ENCODE peak calls at places on chromosomes 12 and 14, in eight cellular contexts. One of them, this sample, is unnamed.

GRCh38 chr12:2231011-2231595 is 178.3 kb downstream of the CACNA1C start:
- DNase-seq in body of pancreas: no peak
- DNase-seq in GM12891: no peak
- DNase-seq in uterus: no peak
- DNase-seq in tibial nerve: no peak
- DNase-seq in HepG2: no peak
- DNase-seq in ovary: no peak
- DNase-seq in IMR-90: no peak
- DNase-seq in this sample: no peak

GRCh38 chr12:9869307-9870161 is at the start of gene CLEC2B:
- DNase-seq in uterus: no peak
- DNase-seq in tibial nerve: no peak
- DNase-seq in HepG2: no peak
- DNase-seq in ovary: peak
- DNase-seq in GM12891: no peak
- DNase-seq in body of pancreas: no peak
- DNase-seq in IMR-90: peak
- DNase-seq in this sample: peak

GRCh38 chr12:99390707-99391106 is 256.8 kb upstream of the GARIN6 start:
- DNase-seq in ovary: no peak
- DNase-seq in HepG2: no peak
- DNase-seq in GM12891: no peak
- DNase-seq in body of pancreas: peak
- DNase-seq in uterus: no peak
- DNase-seq in IMR-90: no peak
- DNase-seq in tibial nerve: no peak
- DNase-seq in this sample: no peak

GRCh38 chr14:54362759-54363437 is 33.9 kb upstream of the CDKN3 start:
- DNase-seq in ovary: no peak
- DNase-seq in tibial nerve: no peak
- DNase-seq in body of pancreas: no peak
- DNase-seq in HepG2: no peak
- DNase-seq in IMR-90: no peak
- DNase-seq in GM12891: no peak
- DNase-seq in uterus: no peak
- DNase-seq in this sample: no peak

GRCh38 chr14:100449225-100449987 is 126.3 kb downstream of the SLC25A47 start:
- DNase-seq in tibial nerve: no peak
- DNase-seq in body of pancreas: peak
- DNase-seq in HepG2: no peak
- DNase-seq in ovary: no peak
- DNase-seq in uterus: no peak
- DNase-seq in GM12891: no peak
- DNase-seq in IMR-90: no peak
- DNase-seq in this sample: no peak

GRCh38 chr12:100447405-100447804 is 26.3 kb upstream of the NR1H4 start:
- DNase-seq in body of pancreas: no peak
- DNase-seq in ovary: no peak
- DNase-seq in tibial nerve: no peak
- DNase-seq in HepG2: no peak
- DNase-seq in GM12891: no peak
- DNase-seq in uterus: no peak
- DNase-seq in IMR-90: no peak
- DNase-seq in this sample: no peak

GRCh38 chr12:110869803-110870202 is 23.0 kb downstream of the CCDC63 start:
- DNase-seq in IMR-90: no peak
- DNase-seq in ovary: no peak
- DNase-seq in body of pancreas: no peak
- DNase-seq in uterus: no peak
- DNase-seq in HepG2: no peak
- DNase-seq in tibial nerve: no peak
- DNase-seq in GM12891: no peak
- DNase-seq in this sample: no peak

GRCh38 chr12:75705749-75706719 is 194.6 kb upstream of the KRR1 start:
- DNase-seq in uterus: peak
- DNase-seq in GM12891: no peak
- DNase-seq in tibial nerve: peak
- DNase-seq in HepG2: no peak
- DNase-seq in body of pancreas: no peak
- DNase-seq in ovary: peak
- DNase-seq in IMR-90: peak
- DNase-seq in this sample: no peak

GRCh38 chr12:14283489-14284144 is 81.9 kb upstream of the ATF7IP start:
- DNase-seq in IMR-90: no peak
- DNase-seq in body of pancreas: no peak
- DNase-seq in tibial nerve: no peak
- DNase-seq in uterus: no peak
- DNase-seq in ovary: no peak
- DNase-seq in HepG2: no peak
- DNase-seq in GM12891: no peak
- DNase-seq in this sample: no peak

GRCh38 chr12:131747276-131747675 is 36.4 kb downstream of the SFSWAP start:
- DNase-seq in HepG2: no peak
- DNase-seq in tibial nerve: no peak
- DNase-seq in GM12891: no peak
- DNase-seq in body of pancreas: no peak
- DNase-seq in IMR-90: no peak
- DNase-seq in ovary: no peak
- DNase-seq in uterus: no peak
- DNase-seq in this sample: no peak

GRCh38 chr14:69321601-69322330 is 61.8 kb downstream of the GALNT16 start:
- DNase-seq in uterus: peak
- DNase-seq in tibial nerve: no peak
- DNase-seq in body of pancreas: no peak
- DNase-seq in GM12891: no peak
- DNase-seq in HepG2: no peak
- DNase-seq in IMR-90: no peak
- DNase-seq in ovary: peak
- DNase-seq in this sample: no peak

GRCh38 chr14:81516941-81517797 is 16.5 kb downstream of the SEL1L start:
- DNase-seq in tibial nerve: no peak
- DNase-seq in body of pancreas: peak
- DNase-seq in HepG2: peak
- DNase-seq in GM12891: no peak
- DNase-seq in IMR-90: peak
- DNase-seq in ovary: peak
- DNase-seq in uterus: peak
- DNase-seq in this sample: no peak

GRCh38 chr12:70466753-70467152 is 100.7 kb downstream of the KCNMB4 start:
- DNase-seq in ovary: no peak
- DNase-seq in GM12891: no peak
- DNase-seq in tibial nerve: no peak
- DNase-seq in body of pancreas: no peak
- DNase-seq in HepG2: no peak
- DNase-seq in IMR-90: no peak
- DNase-seq in uterus: no peak
- DNase-seq in this sample: no peak

GRCh38 chr12:59182191-59182590 is 261.9 kb upstream of the LRIG3 start:
- DNase-seq in GM12891: no peak
- DNase-seq in tibial nerve: no peak
- DNase-seq in IMR-90: no peak
- DNase-seq in ovary: no peak
- DNase-seq in body of pancreas: no peak
- DNase-seq in HepG2: no peak
- DNase-seq in uterus: no peak
- DNase-seq in this sample: no peak

GRCh38 chr12:47797432-47797831 is 22.3 kb downstream of the HDAC7 start:
- DNase-seq in IMR-90: no peak
- DNase-seq in GM12891: peak
- DNase-seq in ovary: no peak
- DNase-seq in body of pancreas: no peak
- DNase-seq in tibial nerve: no peak
- DNase-seq in HepG2: no peak
- DNase-seq in uterus: no peak
- DNase-seq in this sample: peak

GRCh38 chr14:35380794-35381193 is 23.8 kb downstream of the NFKBIA start:
- DNase-seq in HepG2: no peak
- DNase-seq in body of pancreas: no peak
- DNase-seq in ovary: no peak
- DNase-seq in tibial nerve: no peak
- DNase-seq in IMR-90: no peak
- DNase-seq in uterus: no peak
- DNase-seq in GM12891: no peak
- DNase-seq in this sample: no peak

GRCh38 chr12:52473738-52474137 is at the start of gene KRT6C:
- DNase-seq in uterus: no peak
- DNase-seq in GM12891: no peak
- DNase-seq in IMR-90: no peak
- DNase-seq in body of pancreas: no peak
- DNase-seq in ovary: no peak
- DNase-seq in tibial nerve: no peak
- DNase-seq in HepG2: no peak
- DNase-seq in this sample: no peak

GRCh38 chr12:10641735-10642500 is 28.5 kb upstream of the MAGOHB start:
- DNase-seq in IMR-90: peak
- DNase-seq in body of pancreas: no peak
- DNase-seq in ovary: no peak
- DNase-seq in HepG2: no peak
- DNase-seq in tibial nerve: no peak
- DNase-seq in GM12891: no peak
- DNase-seq in uterus: no peak
- DNase-seq in this sample: no peak

GRCh38 chr12:106187155-106187789 is 48.5 kb upstream of the NUAK1 start:
- DNase-seq in uterus: no peak
- DNase-seq in ovary: no peak
- DNase-seq in tibial nerve: no peak
- DNase-seq in GM12891: no peak
- DNase-seq in body of pancreas: no peak
- DNase-seq in IMR-90: no peak
- DNase-seq in HepG2: no peak
- DNase-seq in this sample: no peak

DNA sequence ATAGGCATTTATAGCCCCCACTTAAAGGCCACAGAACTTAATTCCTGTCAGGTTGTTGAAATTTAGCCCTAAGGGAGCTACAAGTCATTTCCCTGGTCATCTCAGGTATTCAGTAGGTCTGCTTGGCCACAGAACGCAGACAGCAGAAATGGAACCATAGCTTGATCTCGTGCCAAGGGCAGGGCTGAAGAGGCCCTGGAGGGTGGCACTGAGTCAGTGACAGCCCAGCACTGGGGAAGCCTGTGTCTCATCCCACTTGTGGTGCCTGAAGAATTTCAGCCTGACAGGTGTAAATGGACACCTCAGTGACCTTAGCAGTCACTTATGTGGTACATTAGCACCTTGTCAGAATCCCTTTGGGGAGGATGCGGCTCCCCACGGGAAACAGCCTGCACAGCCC is 6.6 kb downstream of the PRKAB1 start:
- DNase-seq in IMR-90: no peak
- DNase-seq in uterus: no peak
- DNase-seq in HepG2: no peak
- DNase-seq in body of pancreas: no peak
- DNase-seq in ovary: no peak
- DNase-seq in GM12891: no peak
- DNase-seq in tibial nerve: no peak
- DNase-seq in this sample: no peak
- TF ChIP-seq POLR2A in IMR-90: no peak
- TF ChIP-seq POLR2A in uterus: no peak
- TF ChIP-seq POLR2A in HepG2: no peak
- TF ChIP-seq POLR2A in body of pancreas: no peak
- TF ChIP-seq POLR2A in ovary: no peak
- TF ChIP-seq POLR2A in GM12891: no peak
- TF ChIP-seq POLR2A in tibial nerve: no peak
- TF ChIP-seq POLR2A in this sample: no peak

DNA sequence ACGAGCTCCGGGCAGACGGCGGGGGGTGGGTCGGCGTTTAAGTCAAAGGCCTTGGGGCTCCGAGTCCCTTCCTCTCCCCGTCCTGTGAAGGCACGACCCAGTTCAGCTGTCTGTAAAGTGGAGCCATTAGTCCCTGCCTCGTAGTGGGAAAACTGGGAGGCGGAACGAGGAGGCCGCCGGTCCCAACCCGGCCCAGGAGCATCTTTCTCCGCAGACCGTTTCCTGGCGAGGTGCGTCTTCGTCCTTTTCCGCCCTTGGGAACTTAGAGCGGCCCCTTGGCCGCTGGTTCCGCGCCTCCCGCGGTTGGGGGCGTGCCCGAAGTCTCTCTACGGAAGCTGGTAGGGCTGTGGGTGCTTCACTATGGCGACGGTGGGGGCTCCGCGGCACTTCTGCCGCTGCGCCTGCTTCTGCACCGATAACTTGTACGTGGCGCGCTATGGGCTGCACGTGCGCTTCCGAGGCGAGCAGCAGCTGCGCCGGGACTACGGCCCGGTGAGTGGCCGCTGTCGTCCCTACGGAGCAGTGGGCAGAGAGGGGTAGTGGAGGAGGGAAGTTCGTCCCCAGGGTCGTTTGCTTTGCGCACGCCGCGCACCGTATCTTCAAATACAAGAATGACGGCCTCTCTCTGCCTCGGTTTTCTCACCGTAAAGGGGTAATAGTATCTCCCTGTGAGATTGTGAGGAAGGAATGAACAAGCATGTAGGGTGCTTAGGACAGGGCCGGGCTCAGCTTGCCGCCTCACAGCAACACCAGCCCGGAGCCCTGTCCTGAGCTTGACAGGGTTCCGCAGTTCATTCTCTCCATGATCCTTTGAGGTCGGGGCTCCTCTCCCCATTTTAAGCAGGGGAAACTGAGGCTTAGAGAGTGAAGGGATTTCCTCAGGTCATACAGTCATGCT is at the start of gene OGFOD2:
- DNase-seq in body of pancreas: peak
- DNase-seq in ovary: peak
- DNase-seq in tibial nerve: peak
- DNase-seq in IMR-90: peak
- DNase-seq in uterus: peak
- DNase-seq in HepG2: peak
- DNase-seq in GM12891: peak
- DNase-seq in this sample: peak
- TF ChIP-seq POLR2A in body of pancreas: peak
- TF ChIP-seq POLR2A in ovary: no peak
- TF ChIP-seq POLR2A in tibial nerve: peak
- TF ChIP-seq POLR2A in IMR-90: peak
- TF ChIP-seq POLR2A in uterus: no peak
- TF ChIP-seq POLR2A in HepG2: peak
- TF ChIP-seq POLR2A in GM12891: peak
- TF ChIP-seq POLR2A in this sample: peak

DNA sequence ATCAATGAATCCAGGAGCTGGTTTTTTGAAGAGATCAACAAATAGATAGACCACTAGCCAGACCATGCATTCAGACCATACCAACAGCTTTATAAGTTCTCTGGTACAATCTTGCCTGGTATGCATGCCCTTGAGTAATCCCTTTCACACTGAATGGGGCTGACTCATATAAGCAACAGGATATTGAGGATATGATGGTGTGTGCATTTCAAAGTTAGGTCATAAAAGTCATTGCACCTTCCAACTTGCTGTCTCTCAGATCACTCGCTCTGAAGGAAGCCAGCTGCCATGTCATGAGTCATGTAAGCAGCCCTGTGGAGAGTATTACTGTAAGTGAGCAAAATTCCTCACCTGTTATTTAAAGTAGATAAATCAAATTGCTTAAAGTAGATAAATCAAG is 45.0 kb upstream of the OR6J1 start:
- DNase-seq in GM12891: no peak
- DNase-seq in ovary: no peak
- DNase-seq in body of pancreas: no peak
- DNase-seq in IMR-90: peak
- DNase-seq in tibial nerve: no peak
- DNase-seq in HepG2: peak
- DNase-seq in uterus: peak
- DNase-seq in this sample: no peak
- TF ChIP-seq POLR2A in GM12891: no peak
- TF ChIP-seq POLR2A in ovary: no peak
- TF ChIP-seq POLR2A in body of pancreas: no peak
- TF ChIP-seq POLR2A in IMR-90: no peak
- TF ChIP-seq POLR2A in tibial nerve: no peak
- TF ChIP-seq POLR2A in HepG2: no peak
- TF ChIP-seq POLR2A in uterus: no peak
- TF ChIP-seq POLR2A in this sample: no peak

GRCh38 chr12:101891462-101891971 is 14.1 kb downstream of the DRAM1 start:
- DNase-seq in GM12891: no peak
- DNase-seq in ovary: no peak
- DNase-seq in body of pancreas: peak
- DNase-seq in tibial nerve: no peak
- DNase-seq in uterus: no peak
- DNase-seq in IMR-90: peak
- DNase-seq in HepG2: peak
- DNase-seq in this sample: peak
- TF ChIP-seq POLR2A in GM12891: peak
- TF ChIP-seq POLR2A in ovary: no peak
- TF ChIP-seq POLR2A in body of pancreas: peak
- TF ChIP-seq POLR2A in tibial nerve: no peak
- TF ChIP-seq POLR2A in uterus: no peak
- TF ChIP-seq POLR2A in IMR-90: no peak
- TF ChIP-seq POLR2A in HepG2: no peak
- TF ChIP-seq POLR2A in this sample: no peak

This sample was measured in erythroblast.